ENCODE peak calls at places on chromosomes 2 and 18, in eight cellular contexts. W, C, X, T, N, U, Y and V are unnamed samples.
A peak's percentile ranks its signal among the peaks of the same experiment; 100 is the strongest.

GRCh38 chr2:7077660-7078278 is 160.6 kb downstream of the RNF144A start:
- DNase-seq in W (no peak), C (no peak), X (no peak), T (no peak), N (no peak), U (no peak), Y (no peak), V (no peak)

GRCh38 chr2:229611360-229611759 is 103.0 kb downstream of the DNER start:
- DNase-seq in W (no peak), C (no peak), X (no peak), T (no peak), N (no peak), U (no peak), Y (no peak), V (no peak)

GRCh38 chr2:39525636-39526412 is 88.7 kb upstream of the MAP4K3 start:
- DNase-seq in W (no peak), C (peak; percentile 39), X (no peak), T (no peak), N (no peak), U (no peak), Y (no peak), V (no peak)

GRCh38 chr2:159080641-159081040 is 112.2 kb downstream of the TANC1 start:
- DNase-seq in W (no peak), C (no peak), X (no peak), T (no peak), N (no peak), U (no peak), Y (no peak), V (no peak)

GRCh38 chr2:3651686-3652516 is 6.1 kb upstream of the ALLC start:
- DNase-seq in W (peak; percentile 92), C (peak; percentile 62), X (peak; percentile 88), T (peak; percentile 60), N (peak; percentile 82), U (peak; percentile 65), Y (no peak), V (peak; percentile 46)

GRCh38 chr2:85770786-85771409 is 17.1 kb downstream of the ATOH8 start:
- DNase-seq in W (no peak), C (no peak), X (no peak), T (no peak), N (no peak), U (no peak), Y (no peak), V (no peak)

GRCh38 chr2:33221046-33221784 is 255.2 kb upstream of the RASGRP3 start:
- DNase-seq in W (no peak), C (no peak), X (no peak), T (no peak), N (no peak), U (no peak), Y (no peak), V (no peak)

GRCh38 chr2:47274054-47274779 is 119.1 kb upstream of the STPG4 start:
- DNase-seq in W (no peak), C (no peak), X (no peak), T (no peak), N (no peak), U (no peak), Y (no peak), V (no peak)

GRCh38 chr2:191845876-191846786 is 757 bp downstream of the CAVIN2 start:
- DNase-seq in W (peak; percentile 73), C (no peak), X (no peak), T (no peak), N (peak; percentile 85), U (no peak), Y (no peak), V (no peak)

DNA sequence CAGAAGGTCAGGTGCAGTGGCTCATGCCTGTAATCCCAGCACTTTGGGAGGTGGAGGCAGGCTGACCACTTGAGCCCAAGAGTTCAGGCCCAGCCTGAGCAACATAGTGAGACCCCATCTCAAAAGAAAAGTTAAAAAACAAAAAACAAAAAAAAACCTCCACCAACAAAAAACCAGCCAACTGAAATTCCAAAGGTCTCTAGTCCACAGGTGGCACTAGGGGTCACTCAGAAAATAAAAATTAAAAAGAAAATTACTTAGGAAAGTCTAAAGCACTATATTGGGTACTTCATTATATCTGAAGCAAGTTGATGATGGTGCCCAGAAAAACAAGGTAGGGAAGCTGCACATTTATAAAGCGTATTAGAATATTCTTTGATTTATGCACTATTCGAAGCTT is 26.9 kb downstream of the ANXA4 start:
- DNase-seq in W (no peak), C (no peak), X (no peak), T (no peak), N (no peak), U (no peak), Y (no peak), V (no peak)
- H3K4me1 ChIP-seq in W (peaks cover 10% of the 10 kb centered on the region), C (peaks cover 84% of the 10 kb centered on the region), X (peaks cover 24% of the 10 kb centered on the region), T (peaks cover 59% of the 10 kb centered on the region), N (peaks cover 45% of the 10 kb centered on the region), U (peaks cover 60% of the 10 kb centered on the region), Y (peaks cover 35% of the 10 kb centered on the region), V (no peaks in the 10 kb centered on the region)

GRCh38 chr2:16933355-16933754 is 267.7 kb upstream of the CYRIA start:
- DNase-seq in W (no peak), C (no peak), X (no peak), T (no peak), N (no peak), U (no peak), Y (no peak), V (no peak)

GRCh38 chr2:16927398-16927797 is 261.8 kb upstream of the CYRIA start:
- DNase-seq in W (no peak), C (no peak), X (no peak), T (no peak), N (no peak), U (no peak), Y (no peak), V (no peak)

GRCh38 chr2:16931441-16931840 is 265.8 kb upstream of the CYRIA start:
- DNase-seq in W (no peak), C (no peak), X (no peak), T (no peak), N (no peak), U (no peak), Y (no peak), V (no peak)
- TF ChIP-seq POLR2AphosphoS5 in W (no peak), C (no peak), X (no peak), T (no peak), N (no peak), U (no peak), Y (no peak), V (no peak)

GRCh38 chr18:45106331-45106774 is 425.7 kb downstream of the SETBP1 start:
- DNase-seq in W (no peak), C (no peak), X (no peak), T (peak; percentile 87), N (no peak), U (peak; percentile 37), Y (no peak), V (no peak)
- H3K4me3 ChIP-seq in W (no peak overlapping the region), C (no peak overlapping the region), X (no peak overlapping the region), T (no peak overlapping the region), N (no peak overlapping the region), U (no peak overlapping the region), Y (no peak overlapping the region), V (no peak overlapping the region)

GRCh38 chr18:76457475-76457874 is 37.6 kb downstream of the ZNF516 start:
- DNase-seq in W (peak; percentile 43), C (no peak), X (no peak), T (no peak), N (peak; percentile 36), U (no peak), Y (no peak), V (no peak)
- H3K4me1 ChIP-seq in W (peaks cover 2% of the 10 kb centered on the region), C (peaks cover 22% of the 10 kb centered on the region), X (peaks cover 29% of the 10 kb centered on the region), T (peaks cover 10% of the 10 kb centered on the region), N (peaks cover 5% of the 10 kb centered on the region), U (peaks cover 6% of the 10 kb centered on the region), Y (peaks cover 24% of the 10 kb centered on the region), V (peaks cover 4% of the 10 kb centered on the region)

GRCh38 chr18:9740076-9740475 is 32.0 kb downstream of the RAB31 start:
- DNase-seq in W (no peak), C (no peak), X (no peak), T (no peak), N (no peak), U (no peak), Y (no peak), V (no peak)

GRCh38 chr18:9741461-9741820 is 33.3 kb downstream of the RAB31 start:
- DNase-seq in W (peak; percentile 74), C (no peak), X (no peak), T (no peak), N (peak; percentile 22), U (no peak), Y (no peak), V (no peak)

GRCh38 chr18:9741821-9742541 is 33.9 kb downstream of the RAB31 start:
- DNase-seq in W (peak; percentile 69), C (no peak), X (peak; percentile 74), T (no peak), N (no peak), U (no peak), Y (no peak), V (no peak)

GRCh38 chr18:9743200-9744016 is 35.3 kb downstream of the RAB31 start:
- DNase-seq in W (peak; percentile 12), C (peak; percentile 47), X (peak; percentile 32), T (no peak), N (no peak), U (no peak), Y (peak; percentile 96), V (no peak)

DNA sequence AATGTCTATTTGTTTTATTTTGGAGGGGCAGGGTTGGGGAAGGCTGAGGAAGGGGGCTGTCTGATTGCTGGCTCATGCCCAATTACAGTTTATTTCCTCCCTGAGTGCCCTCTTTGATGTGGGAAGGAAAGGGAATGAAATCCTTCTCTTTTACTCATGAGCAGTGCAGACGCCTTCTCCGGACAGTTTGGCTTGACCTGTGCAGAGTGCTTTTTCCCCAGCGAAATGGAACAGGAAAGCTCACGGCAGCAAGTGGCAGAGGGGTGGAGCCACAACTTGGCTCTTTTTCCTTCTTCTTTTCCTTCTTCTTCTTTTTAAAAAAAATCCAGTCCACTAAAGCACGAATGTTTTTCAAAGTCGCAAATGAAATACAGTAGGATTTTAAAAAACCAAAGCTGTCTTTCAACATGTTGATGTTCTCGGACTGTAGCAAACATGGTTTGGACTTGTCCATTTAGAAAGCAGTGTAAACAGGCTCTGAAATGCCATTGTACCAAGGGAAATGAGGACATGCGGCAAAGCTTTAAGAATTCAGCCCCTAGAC is 34.6 kb downstream of the RAB31 start:
- DNase-seq in W (peak; percentile 41), C (no peak), X (no peak), T (no peak), N (no peak), U (no peak), Y (no peak), V (no peak)
- TF ChIP-seq POLR2AphosphoS5 in W (no peak), C (no peak), X (no peak), T (no peak), N (no peak), U (no peak), Y (no peak), V (peak; percentile 17)

DNA sequence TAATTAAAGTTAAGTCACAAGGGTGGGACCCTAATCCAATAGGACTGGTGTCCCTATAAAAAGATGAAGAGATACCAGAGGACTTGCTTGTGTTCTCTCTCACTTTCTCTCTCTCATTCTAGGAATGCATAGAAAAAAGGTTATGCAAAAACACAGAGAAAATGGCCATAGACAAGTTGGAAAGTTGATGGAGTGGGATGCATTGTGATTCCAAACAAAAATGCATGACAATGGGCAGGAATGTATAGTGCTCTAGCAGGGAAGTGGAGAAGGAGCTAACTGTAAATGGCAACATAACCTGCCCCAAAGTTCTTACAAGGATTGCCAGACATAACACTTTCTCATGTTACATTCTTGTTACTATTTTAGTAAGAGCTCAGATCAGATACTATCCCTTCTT is 301.6 kb upstream of the LRATD1 start:
- DNase-seq in W (no peak), C (no peak), X (peak; percentile 80), T (no peak), N (no peak), U (no peak), Y (no peak), V (no peak)
- H3K4me3 ChIP-seq in W (no peak overlapping the region), C (no peak overlapping the region), X (no peak overlapping the region), T (no peak overlapping the region), N (no peak overlapping the region), U (no peak overlapping the region), Y (no peak overlapping the region), V (no peak overlapping the region)